ENCODE peak calls at places on chromosomes 13 and 19, in nine cellular contexts. H, D, T, A, O, W, N, C and E are unnamed samples.

GRCh38 chr19:55369651-55370304 is 485 bp downstream of the IL11 start:
- DNase-seq in H (no peak), D (peak), T (peak), A (no peak), O (no peak), W (no peak), N (no peak), C (peak), E (peak)

GRCh38 chr19:52570005-52570861 is at the start of gene ZNF701:
- DNase-seq in H (peak), D (peak), T (peak), A (peak), O (peak), W (peak), N (no peak), C (peak), E (peak)

GRCh38 chr13:37127706-37128241 is 22.3 kb upstream of the CSNK1A1L start:
- DNase-seq in H (no peak), D (no peak), T (no peak), A (no peak), O (no peak), W (no peak), N (no peak), C (no peak), E (no peak)

GRCh38 chr19:17495639-17496265 is 15.7 kb upstream of the PGLS start:
- DNase-seq in H (no peak), D (no peak), T (no peak), A (no peak), O (no peak), W (no peak), N (no peak), C (no peak), E (no peak)

GRCh38 chr13:27569405-27569804 is 50.9 kb downstream of the LNX2 start:
- DNase-seq in H (no peak), D (no peak), T (no peak), A (no peak), O (no peak), W (no peak), N (no peak), C (no peak), E (no peak)

GRCh38 chr19:45676851-45677263 is 8.8 kb downstream of the GIPR start:
- DNase-seq in H (no peak), D (no peak), T (no peak), A (no peak), O (peak), W (no peak), N (no peak), C (no peak), E (peak)

GRCh38 chr13:26557051-26557392 is 461 bp upstream of the WASF3 start:
- DNase-seq in H (no peak), D (no peak), T (no peak), A (no peak), O (no peak), W (no peak), N (no peak), C (no peak), E (no peak)

GRCh38 chr13:74372511-74372910 is 238.3 kb upstream of the KLF12 start:
- DNase-seq in H (no peak), D (no peak), T (no peak), A (no peak), O (no peak), W (no peak), N (no peak), C (no peak), E (no peak)

GRCh38 chr19:4534836-4535658 is at the start of gene PLIN5:
- DNase-seq in H (peak), D (peak), T (peak), A (no peak), O (no peak), W (peak), N (peak), C (no peak), E (peak)

GRCh38 chr19:48511800-48512503 is at the start of gene LMTK3:
- DNase-seq in H (peak), D (peak), T (peak), A (no peak), O (peak), W (no peak), N (peak), C (peak), E (peak)

GRCh38 chr13:44903596-44903995 is 85.7 kb downstream of the NUFIP1 start:
- DNase-seq in H (no peak), D (no peak), T (no peak), A (peak), O (no peak), W (no peak), N (no peak), C (no peak), E (no peak)

GRCh38 chr19:52007436-52007804 is 591 bp downstream of the ZNF615 start:
- DNase-seq in H (peak), D (no peak), T (peak), A (no peak), O (no peak), W (no peak), N (no peak), C (no peak), E (peak)

GRCh38 chr13:74761794-74762193 is 627.6 kb upstream of the KLF12 start:
- DNase-seq in H (no peak), D (no peak), T (no peak), A (no peak), O (no peak), W (no peak), N (no peak), C (no peak), E (peak)

GRCh38 chr19:33524024-33524664 is 2.6 kb upstream of the PEPD start:
- DNase-seq in H (no peak), D (no peak), T (no peak), A (no peak), O (no peak), W (no peak), N (no peak), C (no peak), E (no peak)

GRCh38 chr13:33110713-33111413 is 94.6 kb downstream of the KL start:
- DNase-seq in H (no peak), D (no peak), T (no peak), A (peak), O (no peak), W (no peak), N (no peak), C (no peak), E (no peak)

GRCh38 chr13:60627071-60627686 is 230.2 kb downstream of the TDRD3 start:
- DNase-seq in H (no peak), D (no peak), T (peak), A (no peak), O (no peak), W (peak), N (peak), C (no peak), E (peak)

GRCh38 chr19:43362179-43362578 is 8.7 kb downstream of the CD177 start:
- DNase-seq in H (no peak), D (no peak), T (no peak), A (no peak), O (no peak), W (no peak), N (no peak), C (no peak), E (no peak)

GRCh38 chr19:1183543-1184172 is 9.6 kb upstream of the SBNO2 start:
- DNase-seq in H (no peak), D (no peak), T (no peak), A (no peak), O (no peak), W (no peak), N (no peak), C (peak), E (no peak)

GRCh38 chr19:44904426-44904994 is 1.1 kb upstream of the APOE start:
- DNase-seq in H (no peak), D (no peak), T (no peak), A (no peak), O (no peak), W (no peak), N (peak), C (no peak), E (peak)

GRCh38 chr19:709965-710714 is 1.4 kb downstream of the PALM start:
- DNase-seq in H (no peak), D (no peak), T (no peak), A (peak), O (no peak), W (no peak), N (no peak), C (no peak), E (no peak)

GRCh38 chr13:49585220-49586157 is at the start of gene RCBTB1:
- DNase-seq in H (peak), D (peak), T (peak), A (peak), O (peak), W (peak), N (peak), C (peak), E (peak)

GRCh38 chr19:1942078-1942933 is 1.3 kb downstream of the CSNK1G2 start:
- DNase-seq in H (peak), D (peak), T (peak), A (peak), O (peak), W (peak), N (peak), C (no peak), E (peak)

GRCh38 chr13:37485766-37486165 is 112.8 kb downstream of the POSTN start:
- DNase-seq in H (no peak), D (no peak), T (no peak), A (no peak), O (no peak), W (no peak), N (no peak), C (no peak), E (no peak)

GRCh38 chr19:53518061-53518460 is 19.9 kb upstream of the ZNF331 start:
- DNase-seq in H (no peak), D (no peak), T (no peak), A (no peak), O (no peak), W (no peak), N (no peak), C (no peak), E (no peak)

GRCh38 chr13:106274551-106275208 is 260.8 kb downstream of the EFNB2 start:
- DNase-seq in H (no peak), D (no peak), T (no peak), A (no peak), O (no peak), W (no peak), N (no peak), C (no peak), E (no peak)

GRCh38 chr19:33419763-33420080 is 46.2 kb downstream of the CEBPG start:
- DNase-seq in H (peak), D (no peak), T (no peak), A (no peak), O (no peak), W (no peak), N (no peak), C (no peak), E (peak)

GRCh38 chr13:96032717-96033116 is 20.5 kb downstream of the UGGT2 start:
- DNase-seq in H (no peak), D (no peak), T (no peak), A (no peak), O (no peak), W (no peak), N (no peak), C (no peak), E (no peak)

GRCh38 chr19:7844951-7845350 is 14.9 kb downstream of the EVI5L start:
- DNase-seq in H (no peak), D (no peak), T (no peak), A (no peak), O (no peak), W (no peak), N (no peak), C (no peak), E (no peak)

GRCh38 chr19:55173717-55174409 is 6.2 kb downstream of the SYT5 start:
- DNase-seq in H (peak), D (peak), T (peak), A (no peak), O (no peak), W (no peak), N (no peak), C (peak), E (peak)

GRCh38 chr13:113646921-113647340 is 11.1 kb downstream of the ATP4B start:
- DNase-seq in H (no peak), D (no peak), T (no peak), A (peak), O (no peak), W (no peak), N (no peak), C (no peak), E (no peak)

GRCh38 chr19:48244289-48244688 is 11.4 kb downstream of the CARD8 start:
- DNase-seq in H (no peak), D (no peak), T (no peak), A (no peak), O (peak), W (no peak), N (peak), C (no peak), E (no peak)

GRCh38 chr13:48635478-48635877 is 18.3 kb upstream of the CYSLTR2 start:
- DNase-seq in H (no peak), D (no peak), T (no peak), A (no peak), O (no peak), W (no peak), N (no peak), C (no peak), E (no peak)

GRCh38 chr13:100589178-100589725 is 663 bp upstream of the GGACT start:
- DNase-seq in H (no peak), D (no peak), T (no peak), A (no peak), O (no peak), W (no peak), N (no peak), C (no peak), E (no peak)

GRCh38 chr19:53037101-53038097 is 7.1 kb upstream of the ERVV-2 start:
- DNase-seq in H (peak), D (no peak), T (no peak), A (no peak), O (no peak), W (no peak), N (no peak), C (peak), E (peak)

GRCh38 chr13:68628994-68629393 is 1398.9 kb upstream of the PCDH9 start:
- DNase-seq in H (no peak), D (no peak), T (no peak), A (no peak), O (no peak), W (no peak), N (no peak), C (no peak), E (no peak)

GRCh38 chr13:65090191-65090590 is 2139.9 kb downstream of the PCDH9 start:
- DNase-seq in H (no peak), D (no peak), T (no peak), A (no peak), O (no peak), W (no peak), N (no peak), C (no peak), E (no peak)